ENCODE peak calls at places on chromosomes 1 and 21, in five cellular contexts. R is iris pigment epithelial cell, K is mesothelial cell of epicardium, Q is left cardiac atrium, P is iPS DF 6.9. V is an unnamed sample.

GRCh38 chr1:170537798-170538503 is 6.0 kb downstream of the GORAB start:
- DNase-seq in R (peak), K (no peak), Q (no peak), P (no peak), V (no peak)

GRCh38 chr1:107842241-107842640 is 122.7 kb downstream of the VAV3 start:
- DNase-seq in R (no peak), K (no peak), Q (no peak), P (no peak), V (no peak)

GRCh38 chr1:244730153-244730933 is 77.4 kb downstream of the DESI2 start:
- DNase-seq in R (peak), K (peak), Q (peak), P (no peak), V (no peak)

GRCh38 chr1:19310720-19311502 is 1.0 kb downstream of the AKR7A2 start:
- DNase-seq in R (no peak), K (no peak), Q (no peak), P (no peak), V (no peak)

GRCh38 chr21:43740497-43741156 is 21.7 kb downstream of the PDXK start:
- DNase-seq in R (peak), K (peak), Q (no peak), P (no peak), V (no peak)

GRCh38 chr1:168335500-168335899 is 54.8 kb downstream of the TBX19 start:
- DNase-seq in R (no peak), K (no peak), Q (no peak), P (no peak), V (no peak)

GRCh38 chr21:45991606-45992301 is 10.2 kb downstream of the COL6A1 start:
- DNase-seq in R (no peak), K (peak), Q (no peak), P (no peak), V (no peak)

GRCh38 chr1:30745156-30745833 is 12.3 kb downstream of the LAPTM5 start:
- DNase-seq in R (no peak), K (no peak), Q (no peak), P (no peak), V (no peak)

GRCh38 chr1:121448851-121449250 is 264.1 kb downstream of the SRGAP2C start:
- DNase-seq in R (no peak), K (no peak), Q (no peak), P (no peak), V (no peak)

GRCh38 chr1:206896261-206896660 is 982 bp upstream of the IL24 start:
- DNase-seq in R (no peak), K (no peak), Q (no peak), P (no peak), V (no peak)

GRCh38 chr1:65235867-65236805 is 73.2 kb upstream of the DNAJC6 start:
- DNase-seq in R (peak), K (no peak), Q (no peak), P (no peak), V (no peak)

GRCh38 chr21:25772680-25773079 is 37.9 kb downstream of the GABPA start:
- DNase-seq in R (peak), K (no peak), Q (no peak), P (no peak), V (no peak)

GRCh38 chr1:149936076-149936991 is at the start of gene MTMR11:
- DNase-seq in R (no peak), K (no peak), Q (no peak), P (no peak), V (no peak)

GRCh38 chr1:182120411-182121258 is 59.1 kb upstream of the ZNF648 start:
- DNase-seq in R (peak), K (no peak), Q (peak), P (no peak), V (no peak)

GRCh38 chr1:232764458-232765231 is 40.6 kb upstream of the MAP10 start:
- DNase-seq in R (no peak), K (no peak), Q (no peak), P (no peak), V (no peak)

GRCh38 chr1:88053065-88053464 is 631.0 kb upstream of the PKN2 start:
- DNase-seq in R (no peak), K (no peak), Q (no peak), P (no peak), V (no peak)

GRCh38 chr1:232278925-232279324 is 351.0 kb downstream of the SIPA1L2 start:
- DNase-seq in R (no peak), K (no peak), Q (no peak), P (no peak), V (no peak)

GRCh38 chr1:27350673-27351540 is 9.1 kb downstream of the SYTL1 start:
- DNase-seq in R (peak), K (no peak), Q (peak), P (peak), V (no peak)

GRCh38 chr1:18581420-18581880 is 49.2 kb upstream of the PAX7 start:
- DNase-seq in R (no peak), K (no peak), Q (no peak), P (no peak), V (no peak)

GRCh38 chr1:184028854-184029623 is 8.5 kb downstream of the COLGALT2 start:
- DNase-seq in R (no peak), K (no peak), Q (peak), P (no peak), V (no peak)

GRCh38 chr1:182235952-182236650 is 155.5 kb downstream of the GLUL start:
- DNase-seq in R (no peak), K (no peak), Q (peak), P (no peak), V (no peak)

GRCh38 chr1:177505905-177506590 is 335.3 kb downstream of the BRINP2 start:
- DNase-seq in R (peak), K (no peak), Q (no peak), P (no peak), V (peak)

V was measured in HS-5.